ENCODE peak calls at places on chromosomes 4 and X, in eight cellular contexts. S is activated gamma-delta T cell treated with anti-CD3 and anti-CD28 coated beads, Interleukin-2, amount 50 U/mL, for 16 hours; N is brain microvascular endothelial cell; F is nucleus accumbens; W is NCI-H510A treated with DMSO at 0.1 percent for 48 hours; E is GM23248; L is kidney glomerular epithelial cell; Y is activated T-helper 1 cell treated with Interleukin-2 at 50 U/mL for 16 hours. K is an unnamed sample.

GRCh38 chr4:136442447-136442846 is 1089.8 kb downstream of the PCDH18 start:
- DNase-seq in S (no peak), N (no peak), F (no peak), W (no peak), E (no peak), L (no peak), Y (no peak), K (no peak)

GRCh38 chr4:186149872-186150271 is 41.5 kb upstream of the CYP4V2 start:
- DNase-seq in S (no peak), N (peak; percentile 21), F (no peak), W (no peak), E (peak; percentile 57), L (peak; percentile 50), Y (no peak), K (no peak)

GRCh38 chr4:115972967-115973366 is 859.5 kb upstream of the NDST4 start:
- DNase-seq in S (no peak), N (no peak), F (no peak), W (no peak), E (no peak), L (no peak), Y (no peak), K (no peak)

GRCh38 chr4:126242679-126243390 is 928.1 kb downstream of the FAT4 start:
- DNase-seq in S (no peak), N (no peak), F (no peak), W (no peak), E (peak; percentile 10), L (no peak), Y (no peak), K (no peak)

GRCh38 chr4:78004270-78004669 is 52.9 kb upstream of the FRAS1 start:
- DNase-seq in S (no peak), N (peak; percentile 2), F (no peak), W (no peak), E (peak; percentile 13), L (no peak), Y (no peak), K (no peak)

GRCh38 chrX:101230636-101231035 is 11.1 kb downstream of the DRP2 start:
- DNase-seq in S (no peak), N (peak; percentile 25), F (no peak), W (no peak), E (peak; percentile 68), L (peak; percentile 7), Y (no peak), K (no peak)

GRCh38 chr4:3344596-3344995 is 51.8 kb downstream of the RGS12 start:
- DNase-seq in S (no peak), N (no peak), F (no peak), W (no peak), E (no peak), L (no peak), Y (no peak), K (no peak)

GRCh38 chr4:174689618-174690017 is 139.4 kb downstream of the GLRA3 start:
- DNase-seq in S (no peak), N (no peak), F (no peak), W (no peak), E (no peak), L (no peak), Y (no peak), K (no peak)

GRCh38 chr4:1345905-1346780 is 865 bp upstream of the UVSSA start:
- DNase-seq in S (peak; percentile 17), N (peak; percentile 40), F (peak; percentile 28), W (no peak), E (peak; percentile 69), L (peak; percentile 10), Y (peak; percentile 22), K (no peak)

GRCh38 chrX:71466979-71467523 is 65.9 kb upstream of the OGT start:
- DNase-seq in S (no peak), N (no peak), F (no peak), W (no peak), E (peak; percentile 2), L (no peak), Y (no peak), K (no peak)

GRCh38 chr4:169823685-169824084 is 65.9 kb upstream of the HPF1 start:
- DNase-seq in S (no peak), N (peak; percentile 65), F (no peak), W (no peak), E (peak; percentile 70), L (peak; percentile 66), Y (no peak), K (no peak)

GRCh38 chrX:153333821-153334653 is at the start of gene ZNF275:
- DNase-seq in S (peak; percentile 67), N (peak; percentile 39), F (peak; percentile 27), W (peak; percentile 29), E (peak; percentile 91), L (peak; percentile 37), Y (peak; percentile 73), K (peak; percentile 54)

GRCh38 chr4:19259920-19260319 is 991.8 kb upstream of the SLIT2 start:
- DNase-seq in S (no peak), N (no peak), F (no peak), W (no peak), E (no peak), L (no peak), Y (no peak), K (no peak)

GRCh38 chr4:26321326-26322276 is 787 bp downstream of the RBPJ start:
- DNase-seq in S (peak; percentile 24), N (no peak), F (no peak), W (no peak), E (peak; percentile 66), L (no peak), Y (no peak), K (no peak)

GRCh38 chr4:1323635-1324442 is 23.2 kb upstream of the UVSSA start:
- DNase-seq in S (no peak), N (peak; percentile 95), F (no peak), W (no peak), E (peak; percentile 85), L (peak; percentile 69), Y (no peak), K (no peak)

GRCh38 chr4:141352775-141353544 is 132.3 kb downstream of the ZNF330 start:
- DNase-seq in S (no peak), N (peak; percentile 40), F (no peak), W (no peak), E (peak; percentile 65), L (peak; percentile 63), Y (no peak), K (peak; percentile 4)

GRCh38 chrX:19541196-19541595 is 25.9 kb upstream of the MAP3K15 start:
- DNase-seq in S (no peak), N (no peak), F (no peak), W (no peak), E (no peak), L (no peak), Y (no peak), K (no peak)

GRCh38 chrX:43853225-43853828 is 28.9 kb downstream of the MAOB start:
- DNase-seq in S (no peak), N (no peak), F (no peak), W (no peak), E (no peak), L (no peak), Y (no peak), K (no peak)

GRCh38 chr4:149465941-149466340 is 349.7 kb downstream of the IQCM start:
- DNase-seq in S (no peak), N (peak; percentile 73), F (no peak), W (no peak), E (peak; percentile 40), L (peak; percentile 33), Y (no peak), K (no peak)

GRCh38 chr4:97984545-97985131 is 158.6 kb downstream of the STPG2 start:
- DNase-seq in S (no peak), N (no peak), F (no peak), W (no peak), E (peak; percentile 15), L (no peak), Y (no peak), K (no peak)

GRCh38 chr4:39104255-39104654 is 42.2 kb downstream of the KLHL5 start:
- DNase-seq in S (no peak), N (no peak), F (no peak), W (no peak), E (no peak), L (no peak), Y (no peak), K (no peak)

GRCh38 chrX:112147206-112147605 is 64.6 kb upstream of the TRPC5 start:
- DNase-seq in S (no peak), N (no peak), F (no peak), W (peak; percentile 2), E (peak; percentile 34), L (no peak), Y (no peak), K (no peak)

GRCh38 chr4:161359491-161359890 is 804.3 kb downstream of the FSTL5 start:
- DNase-seq in S (no peak), N (no peak), F (no peak), W (no peak), E (no peak), L (no peak), Y (no peak), K (no peak)

GRCh38 chr4:6180841-6181631 is 19.3 kb downstream of the JAKMIP1 start:
- DNase-seq in S (peak; percentile 66), N (no peak), F (no peak), W (no peak), E (no peak), L (no peak), Y (no peak), K (no peak)

K was measured in DMS153.